ENCODE peak calls at places on chromosomes 4 and X, in four cellular contexts. T is GM12878, B is K562, W is HepG2. K is an unnamed sample.

GRCh38 chr4:59855630-59856352 is 1344.3 kb upstream of the ADGRL3 start:
- DNase-seq in B (no peak), T (no peak), W (no peak), K (no peak)

GRCh38 chrX:53930513-53931380 is 113.5 kb downstream of the PHF8 start:
- DNase-seq in W (peak; percentile 5), B (no peak), T (no peak), K (no peak)

GRCh38 chrX:38061335-38061734 is 55.0 kb downstream of the SYTL5 start:
- DNase-seq in T (no peak), W (peak; percentile 14), B (no peak), K (peak; percentile 37)

GRCh38 chr4:42371306-42372063 is 25.8 kb upstream of the SHISA3 start:
- DNase-seq in W (peak; percentile 19), B (no peak), T (no peak), K (peak; percentile 79)

GRCh38 chr4:165556383-165556782 is 177.6 kb downstream of the CPE start:
- DNase-seq in W (no peak), B (no peak), T (no peak), K (peak; percentile 31)

GRCh38 chr4:152321923-152322322 is 214.0 kb downstream of the FBXW7 start:
- DNase-seq in T (no peak), W (no peak), B (no peak), K (no peak)

GRCh38 chr4:123547167-123547817 is 150.7 kb downstream of the SPRY1 start:
- DNase-seq in B (peak; percentile 21), W (no peak), T (no peak), K (no peak)

GRCh38 chrX:153793291-153793690 is 884 bp downstream of the IDH3G start:
- DNase-seq in W (no peak), T (no peak), B (peak; percentile 24), K (no peak)

GRCh38 chr4:56704074-56704473 is 23.0 kb upstream of the HOPX start:
- DNase-seq in W (no peak), T (no peak), B (no peak), K (no peak)

GRCh38 chr4:159547645-159548308 is 444.9 kb downstream of the RAPGEF2 start:
- DNase-seq in B (no peak), W (no peak), T (no peak), K (no peak)

GRCh38 chrX:101749436-101749835 is 89.8 kb upstream of the ARMCX2 start:
- DNase-seq in T (no peak), W (no peak), B (no peak), K (no peak)

GRCh38 chr4:169993531-169993930 is 32.7 kb downstream of the MFAP3L start:
- DNase-seq in W (no peak), B (no peak), T (no peak), K (no peak)

GRCh38 chr4:55385201-55385649 is 10.5 kb upstream of the TMEM165 start:
- DNase-seq in W (peak; percentile 24), T (no peak), B (peak; percentile 46), K (no peak)

GRCh38 chrX:72395252-72395651 is 89.5 kb upstream of the CITED1 start:
- DNase-seq in T (no peak), W (no peak), B (no peak), K (no peak)

GRCh38 chr4:150176559-150176958 is 98.3 kb downstream of the DCLK2 start:
- DNase-seq in W (no peak), T (no peak), B (no peak), K (no peak)

GRCh38 chr4:23956601-23957364 is 66.9 kb upstream of the PPARGC1A start:
- DNase-seq in W (no peak), B (no peak), T (no peak), K (no peak)

GRCh38 chr4:67204441-67204840 is 340.9 kb downstream of the CENPC start:
- DNase-seq in B (no peak), T (no peak), W (no peak), K (no peak)

GRCh38 chrX:17039826-17040225 is 93.4 kb downstream of the REPS2 start:
- DNase-seq in W (no peak), T (no peak), B (no peak), K (no peak)

GRCh38 chrX:28498658-28499057 is 88.6 kb upstream of the IL1RAPL1 start:
- DNase-seq in W (no peak), B (no peak), T (no peak), K (peak; percentile 76)

GRCh38 chrX:108270280-108270679 is 167.9 kb downstream of the COL4A6 start:
- DNase-seq in T (no peak), W (no peak), B (no peak), K (no peak)

GRCh38 chr4:10161146-10161545 is 44.5 kb upstream of the WDR1 start:
- DNase-seq in W (no peak), T (no peak), B (no peak), K (no peak)

GRCh38 chr4:47251363-47252135 is 212.0 kb downstream of the COMMD8 start:
- DNase-seq in T (no peak), W (no peak), B (no peak), K (no peak)

GRCh38 chrX:2316534-2316933 is 184.2 kb downstream of the DHRSX start:
- DNase-seq in B (no peak), W (peak; percentile 10), T (no peak), K (no peak)

GRCh38 chr4:53620956-53621355 is 29.7 kb upstream of the LNX1 start:
- DNase-seq in B (no peak), T (no peak), W (no peak), K (no peak)

GRCh38 chrX:69020316-69020715 is 144.9 kb downstream of the PJA1 start:
- DNase-seq in B (no peak), W (no peak), T (no peak), K (no peak)

GRCh38 chrX:16573781-16574180 is 76.2 kb upstream of the S100G start:
- DNase-seq in T (no peak), W (no peak), B (no peak), K (no peak)

GRCh38 chrX:74249963-74250362 is 54.0 kb upstream of the ZCCHC13 start:
- DNase-seq in W (no peak), T (no peak), B (no peak), K (peak; percentile 15)

GRCh38 chrX:103400931-103401330 is 24.6 kb downstream of the BEX3 start:
- DNase-seq in T (no peak), W (no peak), B (no peak), K (no peak)

GRCh38 chr4:85393201-85393600 is 81.7 kb upstream of the ARHGAP24 start:
- DNase-seq in B (no peak), T (peak; percentile 9), W (no peak), K (no peak)

GRCh38 chrX:17888421-17888820 is 27.3 kb upstream of the RAI2 start:
- DNase-seq in W (no peak), T (no peak), B (no peak), K (no peak)

GRCh38 chr4:110970642-110971041 is 347.8 kb upstream of the PITX2 start:
- DNase-seq in B (no peak), T (no peak), W (peak; percentile 49), K (peak; percentile 6)
- TF ChIP-seq CTCF in B (no peak), T (peak; percentile 56), W (peak; percentile 53), K (peak; percentile 30)

DNA sequence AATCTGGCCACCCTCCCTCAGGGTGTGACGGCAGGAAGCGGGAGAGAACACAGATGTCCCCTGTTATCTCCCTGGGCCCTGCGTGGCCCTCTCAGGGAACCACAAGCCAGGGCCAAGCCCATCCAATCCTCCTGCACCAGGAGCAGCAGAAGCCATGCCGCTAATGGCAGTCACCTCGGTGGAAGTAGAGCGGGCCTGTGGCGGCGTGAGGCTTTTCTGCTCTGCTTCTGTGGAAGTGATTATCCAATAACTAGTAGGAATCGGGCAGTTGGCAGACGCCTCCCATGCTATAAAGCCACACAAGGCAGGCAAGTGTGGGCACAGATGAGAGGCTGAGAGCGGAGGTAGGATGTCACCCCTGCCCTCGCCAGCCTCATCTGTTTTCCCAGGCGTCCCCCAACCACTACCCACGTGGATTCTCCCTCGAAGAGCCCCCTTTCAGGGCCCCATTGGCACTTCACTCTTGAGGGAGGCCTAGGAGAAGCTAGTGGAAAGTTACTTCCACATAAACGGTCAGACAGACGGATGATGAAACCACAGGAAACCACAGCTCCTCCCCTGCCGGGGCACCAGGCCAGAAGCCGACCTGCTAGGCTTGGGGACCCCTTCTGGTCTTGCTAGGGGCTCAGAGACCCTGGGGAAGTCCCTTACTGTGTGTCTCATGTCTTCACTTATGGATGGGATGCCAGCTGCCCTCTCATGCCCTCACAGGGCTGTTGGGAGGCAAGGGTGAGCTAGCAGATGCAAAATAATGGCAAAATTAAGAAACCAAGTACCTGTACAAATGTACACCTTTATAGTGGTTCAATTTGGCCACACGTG is 18.8 kb upstream of the TMSB4X start:
- DNase-seq in T (peak; percentile 77), W (peak; percentile 46), B (peak; percentile 42), K (peak; percentile 78)
- TF ChIP-seq MYC in T (no peak), W (no peak), B (peak; percentile 84), K (no peak)

GRCh38 chr4:146650034-146650433 is 11.3 kb downstream of the POU4F2 start:
- DNase-seq in T (no peak), B (no peak), W (no peak), K (no peak)

GRCh38 chr4:146654976-146655761 is 16.5 kb downstream of the POU4F2 start:
- DNase-seq in T (no peak), W (no peak), B (no peak), K (no peak)

GRCh38 chr4:146649232-146649631 is 10.5 kb downstream of the POU4F2 start:
- DNase-seq in W (no peak), B (no peak), T (no peak), K (no peak)

GRCh38 chr4:146654648-146654975 is 15.9 kb downstream of the POU4F2 start:
- DNase-seq in T (no peak), B (no peak), W (no peak), K (peak; percentile 24)
- TF ChIP-seq EZH2 in T (no peak), B (no peak), W (no peak), K (no peak)

GRCh38 chrX:48893556-48894348 is 3.8 kb downstream of the TIMM17B start:
- DNase-seq in T (no peak), B (no peak), W (no peak), K (no peak)

GRCh38 chrX:48890934-48891401 is 6.6 kb downstream of the TIMM17B start:
- DNase-seq in W (no peak), T (no peak), B (no peak), K (no peak)

GRCh38 chrX:48892896-48893295 is 4.7 kb downstream of the TIMM17B start:
- DNase-seq in B (no peak), W (no peak), T (no peak), K (no peak)

GRCh38 chrX:48890296-48890925 is 7.2 kb downstream of the TIMM17B start:
- DNase-seq in T (no peak), W (no peak), B (no peak), K (no peak)

DNA sequence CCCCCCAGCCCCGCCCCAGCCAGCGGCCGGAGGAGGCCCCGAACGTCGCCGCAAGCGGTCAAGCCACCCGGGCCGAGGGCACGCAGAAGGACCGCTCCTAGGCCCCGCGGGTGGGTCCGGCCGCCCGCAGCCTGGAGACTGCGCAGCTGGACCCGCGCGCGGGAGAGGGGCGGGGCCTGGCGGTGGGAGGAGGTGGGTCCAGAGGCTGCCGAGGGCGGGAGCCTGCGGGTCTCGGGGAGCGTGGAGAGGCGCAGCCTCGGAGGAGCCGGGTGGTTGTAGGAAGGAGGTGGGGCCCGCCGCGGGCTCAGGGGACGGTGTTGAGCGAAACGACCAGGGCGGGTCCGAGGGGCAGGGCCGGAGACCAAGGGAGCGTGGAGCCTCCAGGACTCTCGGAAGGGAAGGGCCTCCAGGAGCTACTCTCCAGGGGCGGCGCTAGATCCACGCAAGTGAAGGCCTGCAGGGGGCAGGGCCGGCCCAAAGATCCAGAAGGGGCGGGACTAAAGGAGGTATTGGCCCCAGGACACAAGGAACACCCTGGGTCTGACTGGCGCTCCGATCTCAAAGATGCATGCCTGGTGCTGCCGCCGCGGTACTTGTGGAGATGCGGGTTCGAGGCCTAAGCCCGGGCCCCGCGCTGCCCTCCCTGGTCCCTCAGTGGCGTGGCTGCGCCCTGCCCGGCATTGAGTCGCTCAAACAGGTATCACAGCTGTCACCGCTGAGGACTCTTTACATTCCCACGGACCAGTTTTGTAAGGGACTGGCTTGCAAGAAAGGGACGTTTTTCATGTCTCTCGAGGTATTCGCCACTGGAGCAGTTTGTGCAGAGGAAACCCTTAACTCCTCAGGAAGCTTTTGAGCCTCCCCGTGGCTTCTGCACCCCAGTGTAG is 5.9 kb downstream of the TIMM17B start:
- DNase-seq in W (peak; percentile 76), B (peak; percentile 83), T (no peak), K (peak; percentile 80)
- TF ChIP-seq CTCF in W (peak; percentile 83), B (peak; percentile 97), T (peak; percentile 70), K (peak; percentile 29)